ENCODE peak calls at places on chromosomes 16 and 17, in four cellular contexts. W is A549, H is HepG2, Y is K562. F is an unnamed sample.

GRCh38 chr17:40487371-40488020 is 13.9 kb downstream of the TNS4 start:
- DNase-seq in H (no peak), Y (no peak), W (no peak), F (no peak)

GRCh38 chr16:65229191-65229662 is 107.4 kb upstream of the CDH11 start:
- DNase-seq in Y (no peak), H (no peak), W (no peak), F (no peak)

GRCh38 chr17:57881143-57881542 is 31.3 kb upstream of the MRPS23 start:
- DNase-seq in Y (no peak), W (no peak), H (no peak), F (no peak)

GRCh38 chr17:29624586-29624985 is 1.9 kb upstream of the CORO6 start:
- DNase-seq in W (no peak), H (no peak), Y (no peak), F (no peak)

GRCh38 chr17:34613064-34614019 is 34.0 kb downstream of the TMEM132E start:
- DNase-seq in W (no peak), H (no peak), Y (peak), F (peak)

GRCh38 chr17:50562266-50563094 is 2.0 kb downstream of the CACNA1G start:
- DNase-seq in H (no peak), Y (no peak), W (no peak), F (peak)

GRCh38 chr16:89602273-89602951 is 11.0 kb upstream of the DPEP1 start:
- DNase-seq in W (peak), Y (peak), H (no peak), F (peak)

GRCh38 chr17:41520821-41521521 is 2.3 kb upstream of the KRT15 start:
- DNase-seq in H (no peak), W (no peak), Y (peak), F (no peak)

GRCh38 chr16:67842509-67843342 is 606 bp downstream of the THAP11 start:
- DNase-seq in W (peak), Y (no peak), H (peak), F (peak)

GRCh38 chr17:2253768-2254406 is 49.7 kb downstream of the SMG6 start:
- DNase-seq in Y (no peak), H (no peak), W (no peak), F (no peak)

GRCh38 chr16:31386157-31386984 is 6.8 kb upstream of the ITGAD start:
- DNase-seq in Y (no peak), H (no peak), W (peak), F (no peak)

GRCh38 chr17:69122065-69122464 is 19.6 kb downstream of the ABCA6 start:
- DNase-seq in Y (no peak), H (no peak), W (no peak), F (no peak)

GRCh38 chr17:9825751-9826150 is at the start of gene GLP2R:
- DNase-seq in Y (no peak), H (no peak), W (no peak), F (no peak)

GRCh38 chr17:67212716-67213417 is 32.1 kb downstream of the HELZ start:
- DNase-seq in Y (no peak), W (no peak), H (no peak), F (no peak)

GRCh38 chr17:81808778-81809555 is 5.0 kb downstream of the GCGR start:
- DNase-seq in Y (no peak), H (no peak), W (no peak), F (no peak)

GRCh38 chr16:252366-253337 is 18.0 kb downstream of the FAM234A start:
- DNase-seq in H (no peak), W (no peak), Y (peak), F (no peak)

GRCh38 chr17:11514565-11514964 is 83.7 kb upstream of the DNAH9 start:
- DNase-seq in Y (no peak), H (no peak), W (no peak), F (no peak)

GRCh38 chr17:41339571-41340169 is 11.0 kb downstream of the KRT33A start:
- DNase-seq in W (no peak), H (no peak), Y (no peak), F (no peak)

GRCh38 chr16:6955303-6955702 is 377.3 kb upstream of the RBFOX1 start:
- DNase-seq in H (no peak), Y (no peak), W (no peak), F (no peak)

GRCh38 chr16:84340305-84341040 is 27.9 kb upstream of the ATP2C2 start:
- DNase-seq in H (no peak), Y (no peak), W (peak), F (no peak)

GRCh38 chr17:41065829-41066624 is at the start of gene KRTAP2-4:
- DNase-seq in W (peak), H (peak), Y (peak), F (no peak)

GRCh38 chr17:17759164-17759563 is 77.6 kb downstream of the SREBF1 start:
- DNase-seq in H (no peak), W (no peak), Y (no peak), F (no peak)

GRCh38 chr16:82935781-82936180 is 309.0 kb downstream of the CDH13 start:
- DNase-seq in H (no peak), W (no peak), Y (no peak), F (no peak)

GRCh38 chr17:78783711-78784396 is 1.8 kb upstream of the CYTH1 start:
- DNase-seq in H (no peak), W (no peak), Y (peak), F (no peak)

GRCh38 chr17:7590743-7591142 is 849 bp upstream of the SOX15 start:
- DNase-seq in H (no peak), Y (no peak), W (peak), F (peak)

GRCh38 chr17:72378414-72379395 is 257.9 kb downstream of the SOX9 start:
- DNase-seq in Y (no peak), W (no peak), H (no peak), F (no peak)

GRCh38 chr16:88478115-88478514 is 25.0 kb downstream of the ZFPM1 start:
- DNase-seq in H (no peak), Y (no peak), W (no peak), F (no peak)

GRCh38 chr16:84284168-84284722 is 10.4 kb upstream of the WFDC1 start:
- DNase-seq in Y (peak), W (no peak), H (peak), F (peak)

DNA sequence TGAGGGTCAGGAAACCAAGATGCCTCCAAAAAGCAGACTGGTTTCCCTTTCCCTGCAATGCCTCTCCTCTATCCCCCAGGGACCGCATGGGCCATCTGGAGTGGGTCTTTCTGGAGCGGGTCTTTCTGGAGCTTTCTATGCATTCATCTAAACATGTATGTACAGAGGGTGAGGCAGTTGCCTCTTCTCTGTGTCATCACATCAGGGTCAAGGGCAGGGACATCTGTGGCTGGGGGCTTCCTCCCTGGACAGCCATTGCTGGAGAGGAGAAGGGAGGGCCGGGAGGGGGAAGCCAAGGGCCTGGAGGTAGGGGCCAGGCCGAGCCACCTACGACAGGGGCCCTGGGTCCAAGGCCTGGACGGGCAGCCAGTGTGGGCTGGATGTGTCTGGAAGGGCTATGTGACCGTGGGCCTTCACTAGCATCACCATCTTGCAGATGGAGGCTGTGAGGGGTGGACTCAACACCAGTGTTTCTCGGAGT is 840 bp downstream of the ADCY7 start:
- DNase-seq in W (no peak), Y (no peak), H (no peak), F (no peak)
- TF ChIP-seq NR3C1 in W (no peak), Y (no peak), H (no peak), F (no peak)

GRCh38 chr16:85350973-85351372 is 238.7 kb upstream of the CIBAR2 start:
- DNase-seq in Y (no peak), H (no peak), W (peak), F (no peak)

GRCh38 chr16:85348065-85348840 is 236.0 kb upstream of the CIBAR2 start:
- DNase-seq in H (no peak), W (no peak), Y (no peak), F (no peak)

GRCh38 chr16:85349413-85350145 is 237.3 kb upstream of the CIBAR2 start:
- DNase-seq in W (no peak), H (no peak), Y (no peak), F (no peak)

GRCh38 chr16:85348921-85349334 is 236.7 kb upstream of the CIBAR2 start:
- DNase-seq in H (no peak), Y (no peak), W (no peak), F (no peak)

GRCh38 chr16:85350146-85350728 is 238.0 kb upstream of the CIBAR2 start:
- DNase-seq in H (no peak), W (no peak), Y (no peak), F (no peak)
- TF ChIP-seq NR3C1 in H (no peak), W (no peak), Y (no peak), F (no peak)

GRCh38 chr17:70375406-70375805 is 206.1 kb downstream of the KCNJ2 start:
- DNase-seq in W (no peak), H (no peak), Y (no peak), F (no peak)
- TF ChIP-seq NR3C1 in W (no peak), H (no peak), Y (no peak), F (no peak)

GRCh38 chr17:49201481-49201927 is 8.9 kb downstream of the GNGT2 start:
- DNase-seq in Y (no peak), W (no peak), H (no peak), F (no peak)
- TF ChIP-seq NR3C1 in Y (no peak), W (no peak), H (no peak), F (no peak)

DNA sequence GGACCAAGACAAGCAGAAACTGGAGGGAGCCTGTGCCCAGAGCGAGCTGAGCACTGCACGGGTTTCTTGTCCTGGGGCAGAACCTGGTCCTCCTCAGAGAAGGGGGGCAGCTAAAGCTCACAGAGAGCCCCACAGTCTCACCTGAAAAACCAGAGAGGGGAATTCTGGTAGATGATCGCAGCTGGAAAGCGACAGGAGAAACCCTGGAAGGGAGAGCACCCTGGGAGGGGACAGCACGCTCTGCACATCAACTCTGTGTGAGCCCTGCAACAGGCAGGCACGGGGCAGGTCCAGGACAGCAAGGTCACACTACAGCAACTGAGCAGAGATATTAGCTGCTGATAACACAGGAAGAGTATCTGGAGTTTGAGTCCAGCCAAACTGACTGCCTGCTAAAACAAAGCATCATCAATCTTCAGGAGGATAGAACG is 18.2 kb downstream of the ZCCHC14 start:
- DNase-seq in H (peak), W (no peak), Y (no peak), F (no peak)
- TF ChIP-seq NR3C1 in H (no peak), W (no peak), Y (no peak), F (no peak)

GRCh38 chr16:77409311-77409710 is 25.5 kb downstream of the ADAMTS18 start:
- DNase-seq in W (no peak), H (no peak), Y (no peak), F (no peak)
- TF ChIP-seq NR3C1 in W (no peak), H (no peak), Y (no peak), F (no peak)